ENCODE peak calls at places on chromosomes 4 and X, in nine cellular contexts. Y, K, X, R, L, N, H, V and Z are unnamed samples.

GRCh38 chr4:158038718-158039117 is 134.1 kb downstream of the GASK1B start:
- DNase-seq in Y (no peak), H (no peak), K (no peak), L (no peak), N (no peak), X (no peak), R (no peak), V (no peak), Z (no peak)

GRCh38 chr4:87497141-87497540 is 32.0 kb downstream of the SPARCL1 start:
- DNase-seq in X (peak), Y (no peak), N (no peak), H (no peak), V (no peak), R (no peak), K (no peak), L (peak), Z (no peak)

GRCh38 chrX:74540635-74541249 is 73.7 kb downstream of the RLIM start:
- DNase-seq in Y (no peak), L (no peak), N (no peak), X (no peak), V (no peak), H (no peak), R (no peak), K (no peak), Z (no peak)

GRCh38 chr4:42142586-42142985 is 9.9 kb downstream of the BEND4 start:
- DNase-seq in L (no peak), N (no peak), Y (no peak), V (no peak), X (no peak), H (no peak), R (no peak), K (no peak), Z (no peak)

GRCh38 chrX:121832446-121832845 is 785.0 kb downstream of the GLUD2 start:
- DNase-seq in R (no peak), X (no peak), Y (no peak), K (no peak), L (no peak), H (no peak), V (no peak), N (no peak), Z (no peak)

GRCh38 chr4:55827582-55827981 is 8.0 kb downstream of the EXOC1L start:
- DNase-seq in Y (no peak), H (no peak), X (no peak), V (no peak), N (no peak), L (no peak), K (no peak), R (no peak), Z (no peak)

GRCh38 chrX:21758488-21758887 is 572 bp upstream of the SMPX start:
- DNase-seq in H (no peak), K (no peak), V (no peak), X (no peak), R (no peak), L (no peak), Y (no peak), N (no peak), Z (no peak)

GRCh38 chr4:75598390-75598789 is 31.9 kb downstream of the CDKL2 start:
- DNase-seq in X (no peak), N (no peak), Y (peak), H (no peak), K (no peak), L (no peak), R (no peak), V (no peak), Z (no peak)

GRCh38 chr4:175246941-175247340 is 328.8 kb downstream of the ADAM29 start:
- DNase-seq in H (no peak), X (no peak), L (no peak), Y (no peak), V (no peak), N (no peak), K (no peak), R (no peak), Z (no peak)

GRCh38 chr4:2330119-2331042 is 68.5 kb upstream of the MXD4 start:
- DNase-seq in N (no peak), V (no peak), Y (peak), K (no peak), L (peak), R (peak), H (no peak), X (no peak), Z (no peak)

GRCh38 chr4:98804403-98804802 is 124.5 kb downstream of the EIF4E start:
- DNase-seq in V (no peak), K (no peak), L (no peak), R (no peak), N (no peak), Y (no peak), X (no peak), H (no peak), Z (no peak)

GRCh38 chrX:65838674-65839073 is 171.2 kb downstream of the MSN start:
- DNase-seq in R (no peak), N (no peak), Y (no peak), L (no peak), K (no peak), V (no peak), H (no peak), X (no peak), Z (no peak)

GRCh38 chr4:44725166-44725565 is 1.2 kb downstream of the GNPDA2 start:
- DNase-seq in R (no peak), N (no peak), X (no peak), V (no peak), K (no peak), L (no peak), H (no peak), Y (peak), Z (no peak)

GRCh38 chrX:109952050-109952449 is 50.9 kb upstream of the TMEM164 start:
- DNase-seq in L (no peak), X (no peak), H (no peak), N (no peak), V (no peak), R (no peak), Y (peak), K (no peak), Z (no peak)

GRCh38 chr4:78332974-78333373 is 218.6 kb upstream of the ANXA3 start:
- DNase-seq in H (no peak), Y (no peak), N (no peak), L (no peak), X (no peak), K (no peak), R (no peak), V (no peak), Z (no peak)

GRCh38 chr4:7898385-7898784 is 41.3 kb downstream of the AFAP1 start:
- DNase-seq in V (no peak), L (no peak), K (no peak), Y (no peak), X (no peak), R (no peak), N (no peak), H (no peak), Z (no peak)

GRCh38 chrX:130645955-130646583 is 244.3 kb downstream of the RBMX2 start:
- DNase-seq in N (peak), K (no peak), L (no peak), X (no peak), Y (no peak), R (no peak), V (no peak), H (no peak), Z (no peak)

GRCh38 chr4:6749340-6750171 is 33.0 kb upstream of the KIAA0232 start:
- DNase-seq in H (no peak), V (peak), K (no peak), R (no peak), Y (peak), X (no peak), N (peak), L (peak), Z (no peak)

GRCh38 chr4:153137677-153138630 is 66.3 kb upstream of the TRIM2 start:
- DNase-seq in Y (no peak), V (no peak), X (no peak), N (no peak), R (no peak), H (no peak), K (no peak), L (no peak), Z (no peak)